ENCODE peak calls at places on chromosomes 2 and 18, in ten cellular contexts. One of them, this sample, is unnamed.

GRCh38 chr2:145752091-145752806 is 1232.3 kb upstream of the ZEB2 start:
- DNase-seq in esophagus squamous epithelium: no peak
- DNase-seq in H54: no peak
- DNase-seq in transverse colon: no peak
- DNase-seq in gastrocnemius medialis: no peak
- DNase-seq in IMR-90: peak
- DNase-seq in Peyer's patch: no peak
- DNase-seq in stomach: no peak
- DNase-seq in A549: peak
- DNase-seq in K562: peak
- DNase-seq in this sample: no peak

GRCh38 chr2:21787931-21788330 is 664.2 kb downstream of the TDRD15 start:
- DNase-seq in esophagus squamous epithelium: no peak
- DNase-seq in H54: no peak
- DNase-seq in transverse colon: no peak
- DNase-seq in gastrocnemius medialis: no peak
- DNase-seq in IMR-90: peak
- DNase-seq in Peyer's patch: no peak
- DNase-seq in stomach: no peak
- DNase-seq in A549: no peak
- DNase-seq in K562: no peak
- DNase-seq in this sample: no peak

GRCh38 chr2:208501217-208501616 is 94.6 kb downstream of the PTH2R start:
- DNase-seq in esophagus squamous epithelium: no peak
- DNase-seq in H54: no peak
- DNase-seq in transverse colon: peak
- DNase-seq in gastrocnemius medialis: no peak
- DNase-seq in IMR-90: no peak
- DNase-seq in Peyer's patch: peak
- DNase-seq in stomach: no peak
- DNase-seq in A549: no peak
- DNase-seq in K562: no peak
- DNase-seq in this sample: no peak

GRCh38 chr2:171726841-171727460 is 39.7 kb downstream of the DYNC1I2 start:
- DNase-seq in esophagus squamous epithelium: no peak
- DNase-seq in H54: no peak
- DNase-seq in transverse colon: no peak
- DNase-seq in gastrocnemius medialis: no peak
- DNase-seq in IMR-90: peak
- DNase-seq in Peyer's patch: no peak
- DNase-seq in stomach: no peak
- DNase-seq in A549: no peak
- DNase-seq in K562: no peak
- DNase-seq in this sample: no peak

GRCh38 chr18:42413870-42414269 is 458.8 kb downstream of the PIK3C3 start:
- DNase-seq in esophagus squamous epithelium: no peak
- DNase-seq in H54: no peak
- DNase-seq in transverse colon: no peak
- DNase-seq in gastrocnemius medialis: no peak
- DNase-seq in IMR-90: no peak
- DNase-seq in Peyer's patch: no peak
- DNase-seq in stomach: no peak
- DNase-seq in A549: peak
- DNase-seq in K562: no peak
- DNase-seq in this sample: no peak

GRCh38 chr2:168465594-168465993 is 9.5 kb downstream of the CERS6 start:
- DNase-seq in esophagus squamous epithelium: no peak
- DNase-seq in H54: no peak
- DNase-seq in transverse colon: no peak
- DNase-seq in gastrocnemius medialis: no peak
- DNase-seq in IMR-90: no peak
- DNase-seq in Peyer's patch: no peak
- DNase-seq in stomach: no peak
- DNase-seq in A549: no peak
- DNase-seq in K562: no peak
- DNase-seq in this sample: no peak

GRCh38 chr2:134716716-134717585 is 1.8 kb downstream of the TMEM163 start:
- DNase-seq in esophagus squamous epithelium: no peak
- DNase-seq in H54: no peak
- DNase-seq in transverse colon: no peak
- DNase-seq in gastrocnemius medialis: no peak
- DNase-seq in IMR-90: no peak
- DNase-seq in Peyer's patch: no peak
- DNase-seq in stomach: no peak
- DNase-seq in A549: no peak
- DNase-seq in K562: no peak
- DNase-seq in this sample: no peak

GRCh38 chr18:80183273-80184050 is 63.9 kb downstream of the PARD6G start:
- DNase-seq in esophagus squamous epithelium: no peak
- DNase-seq in H54: no peak
- DNase-seq in transverse colon: no peak
- DNase-seq in gastrocnemius medialis: no peak
- DNase-seq in IMR-90: no peak
- DNase-seq in Peyer's patch: peak
- DNase-seq in stomach: no peak
- DNase-seq in A549: no peak
- DNase-seq in K562: no peak
- DNase-seq in this sample: no peak

GRCh38 chr2:47675196-47675825 is 107.6 kb upstream of the MSH6 start:
- DNase-seq in esophagus squamous epithelium: no peak
- DNase-seq in H54: no peak
- DNase-seq in transverse colon: no peak
- DNase-seq in gastrocnemius medialis: no peak
- DNase-seq in IMR-90: no peak
- DNase-seq in Peyer's patch: no peak
- DNase-seq in stomach: no peak
- DNase-seq in A549: no peak
- DNase-seq in K562: no peak
- DNase-seq in this sample: no peak

GRCh38 chr2:96251721-96252292 is 14.0 kb downstream of the TMEM127 start:
- DNase-seq in esophagus squamous epithelium: no peak
- DNase-seq in H54: peak
- DNase-seq in transverse colon: peak
- DNase-seq in gastrocnemius medialis: peak
- DNase-seq in IMR-90: peak
- DNase-seq in Peyer's patch: peak
- DNase-seq in stomach: peak
- DNase-seq in A549: peak
- DNase-seq in K562: no peak
- DNase-seq in this sample: no peak

GRCh38 chr2:63846487-63846886 is 4.8 kb downstream of the UGP2 start:
- DNase-seq in esophagus squamous epithelium: no peak
- DNase-seq in H54: no peak
- DNase-seq in transverse colon: no peak
- DNase-seq in gastrocnemius medialis: no peak
- DNase-seq in IMR-90: no peak
- DNase-seq in Peyer's patch: no peak
- DNase-seq in stomach: no peak
- DNase-seq in A549: no peak
- DNase-seq in K562: no peak
- DNase-seq in this sample: no peak

GRCh38 chr2:63844616-63845015 is 2.9 kb downstream of the UGP2 start:
- DNase-seq in esophagus squamous epithelium: no peak
- DNase-seq in H54: no peak
- DNase-seq in transverse colon: no peak
- DNase-seq in gastrocnemius medialis: no peak
- DNase-seq in IMR-90: no peak
- DNase-seq in Peyer's patch: no peak
- DNase-seq in stomach: no peak
- DNase-seq in A549: no peak
- DNase-seq in K562: no peak
- DNase-seq in this sample: no peak

GRCh38 chr2:63843093-63843492 is 1.4 kb downstream of the UGP2 start:
- DNase-seq in esophagus squamous epithelium: no peak
- DNase-seq in H54: no peak
- DNase-seq in transverse colon: no peak
- DNase-seq in gastrocnemius medialis: no peak
- DNase-seq in IMR-90: no peak
- DNase-seq in Peyer's patch: no peak
- DNase-seq in stomach: no peak
- DNase-seq in A549: no peak
- DNase-seq in K562: no peak
- DNase-seq in this sample: no peak

GRCh38 chr2:63843791-63844190 is 2.1 kb downstream of the UGP2 start:
- DNase-seq in esophagus squamous epithelium: no peak
- DNase-seq in H54: no peak
- DNase-seq in transverse colon: no peak
- DNase-seq in gastrocnemius medialis: no peak
- DNase-seq in IMR-90: no peak
- DNase-seq in Peyer's patch: no peak
- DNase-seq in stomach: no peak
- DNase-seq in A549: no peak
- DNase-seq in K562: no peak
- DNase-seq in this sample: no peak

DNA sequence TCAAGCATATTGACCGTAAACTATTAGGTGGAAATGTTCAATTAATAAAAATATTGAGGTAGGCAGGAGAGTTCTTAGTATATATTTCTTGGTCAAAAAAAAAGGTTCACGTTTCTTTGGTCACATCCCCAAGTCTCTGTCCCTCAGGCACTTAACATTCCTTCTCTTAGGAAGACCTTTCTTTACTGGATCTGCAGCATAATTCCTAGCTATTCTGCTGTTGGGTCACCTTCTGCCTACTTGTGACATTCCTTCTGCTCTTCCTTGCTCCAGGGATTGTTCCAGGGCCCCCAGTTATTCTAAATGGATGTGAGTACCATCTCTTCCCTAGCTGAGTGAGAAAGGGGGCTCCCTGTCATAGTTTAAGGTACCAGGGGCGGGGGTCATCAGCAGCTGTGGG is 4.2 kb downstream of the UGP2 start:
- DNase-seq in esophagus squamous epithelium: no peak
- DNase-seq in H54: no peak
- DNase-seq in transverse colon: no peak
- DNase-seq in gastrocnemius medialis: no peak
- DNase-seq in IMR-90: no peak
- DNase-seq in Peyer's patch: no peak
- DNase-seq in stomach: no peak
- DNase-seq in A549: no peak
- DNase-seq in K562: no peak
- DNase-seq in this sample: no peak
- TF ChIP-seq POLR2A in esophagus squamous epithelium: no peak
- TF ChIP-seq POLR2A in H54: no peak
- TF ChIP-seq POLR2A in transverse colon: no peak
- TF ChIP-seq POLR2A in gastrocnemius medialis: no peak
- TF ChIP-seq POLR2A in IMR-90: no peak
- TF ChIP-seq POLR2A in Peyer's patch: no peak
- TF ChIP-seq POLR2A in stomach: no peak
- TF ChIP-seq POLR2A in A549: no peak
- TF ChIP-seq POLR2A in K562: no peak
- TF ChIP-seq POLR2A in this sample: no peak

GRCh38 chr2:70574102-70574501 is 20.5 kb upstream of the TGFA start:
- DNase-seq in esophagus squamous epithelium: no peak
- DNase-seq in H54: no peak
- DNase-seq in transverse colon: no peak
- DNase-seq in gastrocnemius medialis: no peak
- DNase-seq in IMR-90: no peak
- DNase-seq in Peyer's patch: no peak
- DNase-seq in stomach: no peak
- DNase-seq in A549: no peak
- DNase-seq in K562: no peak
- DNase-seq in this sample: no peak
- TF ChIP-seq POLR2A in esophagus squamous epithelium: no peak
- TF ChIP-seq POLR2A in H54: no peak
- TF ChIP-seq POLR2A in transverse colon: no peak
- TF ChIP-seq POLR2A in gastrocnemius medialis: no peak
- TF ChIP-seq POLR2A in IMR-90: no peak
- TF ChIP-seq POLR2A in Peyer's patch: no peak
- TF ChIP-seq POLR2A in stomach: no peak
- TF ChIP-seq POLR2A in A549: no peak
- TF ChIP-seq POLR2A in K562: no peak
- TF ChIP-seq POLR2A in this sample: no peak

GRCh38 chr2:108621087-108621559 is 86.9 kb downstream of the LIMS1 start:
- DNase-seq in esophagus squamous epithelium: no peak
- DNase-seq in H54: peak
- DNase-seq in transverse colon: peak
- DNase-seq in gastrocnemius medialis: no peak
- DNase-seq in IMR-90: peak
- DNase-seq in Peyer's patch: peak
- DNase-seq in stomach: peak
- DNase-seq in A549: peak
- DNase-seq in K562: peak
- DNase-seq in this sample: no peak
- TF ChIP-seq POLR2A in esophagus squamous epithelium: no peak
- TF ChIP-seq POLR2A in H54: no peak
- TF ChIP-seq POLR2A in transverse colon: peak
- TF ChIP-seq POLR2A in gastrocnemius medialis: no peak
- TF ChIP-seq POLR2A in IMR-90: no peak
- TF ChIP-seq POLR2A in Peyer's patch: peak
- TF ChIP-seq POLR2A in stomach: no peak
- TF ChIP-seq POLR2A in A549: no peak
- TF ChIP-seq POLR2A in K562: peak
- TF ChIP-seq POLR2A in this sample: no peak

GRCh38 chr2:27085062-27085669 is 1.4 kb upstream of the KHK start:
- DNase-seq in esophagus squamous epithelium: no peak
- DNase-seq in H54: no peak
- DNase-seq in transverse colon: no peak
- DNase-seq in gastrocnemius medialis: no peak
- DNase-seq in IMR-90: no peak
- DNase-seq in Peyer's patch: no peak
- DNase-seq in stomach: no peak
- DNase-seq in A549: no peak
- DNase-seq in K562: no peak
- DNase-seq in this sample: no peak

GRCh38 chr2:27086090-27086721 is 366 bp upstream of the KHK start:
- DNase-seq in esophagus squamous epithelium: peak
- DNase-seq in H54: peak
- DNase-seq in transverse colon: peak
- DNase-seq in gastrocnemius medialis: peak
- DNase-seq in IMR-90: peak
- DNase-seq in Peyer's patch: peak
- DNase-seq in stomach: peak
- DNase-seq in A549: peak
- DNase-seq in K562: peak
- DNase-seq in this sample: peak

GRCh38 chr2:27084297-27085061 is 2.1 kb upstream of the KHK start:
- DNase-seq in esophagus squamous epithelium: no peak
- DNase-seq in H54: no peak
- DNase-seq in transverse colon: no peak
- DNase-seq in gastrocnemius medialis: no peak
- DNase-seq in IMR-90: no peak
- DNase-seq in Peyer's patch: no peak
- DNase-seq in stomach: no peak
- DNase-seq in A549: no peak
- DNase-seq in K562: no peak
- DNase-seq in this sample: no peak

GRCh38 chr2:27086722-27087446 is at the start of gene KHK:
- DNase-seq in esophagus squamous epithelium: no peak
- DNase-seq in H54: peak
- DNase-seq in transverse colon: peak
- DNase-seq in gastrocnemius medialis: no peak
- DNase-seq in IMR-90: no peak
- DNase-seq in Peyer's patch: peak
- DNase-seq in stomach: peak
- DNase-seq in A549: peak
- DNase-seq in K562: peak
- DNase-seq in this sample: no peak

DNA sequence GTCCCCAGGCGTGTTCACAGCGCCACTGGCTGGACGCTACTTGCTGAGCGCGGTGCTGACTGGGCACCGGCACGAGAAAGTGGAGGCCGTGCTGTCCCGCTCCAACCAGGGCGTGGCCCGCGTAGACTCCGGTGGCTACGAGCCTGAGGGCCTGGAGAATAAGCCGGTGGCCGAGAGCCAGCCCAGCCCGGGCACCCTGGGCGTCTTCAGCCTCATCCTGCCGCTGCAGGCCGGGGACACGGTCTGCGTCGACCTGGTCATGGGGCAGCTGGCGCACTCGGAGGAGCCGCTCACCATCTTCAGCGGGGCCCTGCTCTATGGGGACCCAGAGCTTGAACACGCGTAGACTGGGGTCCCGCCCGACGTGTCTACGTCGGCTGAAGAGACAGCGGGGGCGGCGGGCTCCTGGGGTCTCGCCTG is 892 bp upstream of the KHK start:
- DNase-seq in esophagus squamous epithelium: no peak
- DNase-seq in H54: peak
- DNase-seq in transverse colon: peak
- DNase-seq in gastrocnemius medialis: peak
- DNase-seq in IMR-90: peak
- DNase-seq in Peyer's patch: peak
- DNase-seq in stomach: peak
- DNase-seq in A549: peak
- DNase-seq in K562: peak
- DNase-seq in this sample: peak
- TF ChIP-seq POLR2A in esophagus squamous epithelium: no peak
- TF ChIP-seq POLR2A in H54: peak
- TF ChIP-seq POLR2A in transverse colon: peak
- TF ChIP-seq POLR2A in gastrocnemius medialis: no peak
- TF ChIP-seq POLR2A in IMR-90: no peak
- TF ChIP-seq POLR2A in Peyer's patch: peak
- TF ChIP-seq POLR2A in stomach: no peak
- TF ChIP-seq POLR2A in A549: peak
- TF ChIP-seq POLR2A in K562: no peak
- TF ChIP-seq POLR2A in this sample: no peak